ENCODE peak calls at places on chromosome 11, in seven cellular contexts. One of them, this sample, is unnamed.

GRCh38 chr11:3934658-3935057 is 79.2 kb downstream of the STIM1 start:
- DNase-seq in GM12865: no peak
- DNase-seq in ovary: no peak
- DNase-seq in kidney epithelial cell: no peak
- DNase-seq in heart right ventricle: no peak
- DNase-seq in cardiac muscle cell: no peak
- DNase-seq in body of pancreas: no peak
- DNase-seq in this sample: no peak

GRCh38 chr11:2827256-2827655 is 58.3 kb downstream of the CDKN1C start:
- DNase-seq in GM12865: no peak
- DNase-seq in ovary: no peak
- DNase-seq in kidney epithelial cell: no peak
- DNase-seq in heart right ventricle: no peak
- DNase-seq in cardiac muscle cell: peak
- DNase-seq in body of pancreas: no peak
- DNase-seq in this sample: no peak

GRCh38 chr11:10934293-10934850 is 76.5 kb upstream of the ZBED5 start:
- DNase-seq in GM12865: no peak
- DNase-seq in ovary: no peak
- DNase-seq in kidney epithelial cell: no peak
- DNase-seq in heart right ventricle: no peak
- DNase-seq in cardiac muscle cell: no peak
- DNase-seq in body of pancreas: peak
- DNase-seq in this sample: no peak

GRCh38 chr11:63573881-63574855 is 11.0 kb upstream of the PLAAT2 start:
- DNase-seq in GM12865: peak
- DNase-seq in ovary: peak
- DNase-seq in kidney epithelial cell: no peak
- DNase-seq in heart right ventricle: peak
- DNase-seq in cardiac muscle cell: peak
- DNase-seq in body of pancreas: no peak
- DNase-seq in this sample: peak

GRCh38 chr11:66970371-66970807 is 4.7 kb upstream of the C11orf86 start:
- DNase-seq in GM12865: no peak
- DNase-seq in ovary: no peak
- DNase-seq in kidney epithelial cell: no peak
- DNase-seq in heart right ventricle: no peak
- DNase-seq in cardiac muscle cell: no peak
- DNase-seq in body of pancreas: no peak
- DNase-seq in this sample: no peak

GRCh38 chr11:443542-444199 is 1.9 kb upstream of the ANO9 start:
- DNase-seq in GM12865: no peak
- DNase-seq in ovary: no peak
- DNase-seq in kidney epithelial cell: no peak
- DNase-seq in heart right ventricle: no peak
- DNase-seq in cardiac muscle cell: no peak
- DNase-seq in body of pancreas: no peak
- DNase-seq in this sample: no peak

GRCh38 chr11:108609681-108610080 is 16.1 kb upstream of the EXPH5 start:
- DNase-seq in GM12865: no peak
- DNase-seq in ovary: no peak
- DNase-seq in kidney epithelial cell: peak
- DNase-seq in heart right ventricle: no peak
- DNase-seq in cardiac muscle cell: peak
- DNase-seq in body of pancreas: no peak
- DNase-seq in this sample: no peak

GRCh38 chr11:29319231-29319630 is 697.6 kb downstream of the KCNA4 start:
- DNase-seq in GM12865: no peak
- DNase-seq in ovary: no peak
- DNase-seq in kidney epithelial cell: no peak
- DNase-seq in heart right ventricle: no peak
- DNase-seq in cardiac muscle cell: no peak
- DNase-seq in body of pancreas: no peak
- DNase-seq in this sample: no peak

GRCh38 chr11:65416341-65417185 is 6.0 kb upstream of the NEAT1 start:
- DNase-seq in GM12865: peak
- DNase-seq in ovary: peak
- DNase-seq in kidney epithelial cell: no peak
- DNase-seq in heart right ventricle: peak
- DNase-seq in cardiac muscle cell: peak
- DNase-seq in body of pancreas: peak
- DNase-seq in this sample: no peak

GRCh38 chr11:111978028-111978771 is 41.1 kb downstream of the DIXDC1 start:
- DNase-seq in GM12865: no peak
- DNase-seq in ovary: peak
- DNase-seq in kidney epithelial cell: no peak
- DNase-seq in heart right ventricle: peak
- DNase-seq in cardiac muscle cell: peak
- DNase-seq in body of pancreas: peak
- DNase-seq in this sample: no peak

GRCh38 chr11:76206327-76207081 is at the start of gene WNT11:
- DNase-seq in GM12865: peak
- DNase-seq in ovary: peak
- DNase-seq in kidney epithelial cell: no peak
- DNase-seq in heart right ventricle: peak
- DNase-seq in cardiac muscle cell: peak
- DNase-seq in body of pancreas: peak
- DNase-seq in this sample: no peak

GRCh38 chr11:111386611-111387150 is 7.6 kb upstream of the POU2AF1 start:
- DNase-seq in GM12865: no peak
- DNase-seq in ovary: no peak
- DNase-seq in kidney epithelial cell: no peak
- DNase-seq in heart right ventricle: no peak
- DNase-seq in cardiac muscle cell: no peak
- DNase-seq in body of pancreas: no peak
- DNase-seq in this sample: no peak

GRCh38 chr11:31817621-31818493 is 6.7 kb upstream of the PAX6 start:
- DNase-seq in GM12865: no peak
- DNase-seq in ovary: no peak
- DNase-seq in kidney epithelial cell: no peak
- DNase-seq in heart right ventricle: no peak
- DNase-seq in cardiac muscle cell: no peak
- DNase-seq in body of pancreas: peak
- DNase-seq in this sample: no peak

GRCh38 chr11:8207080-8208000 is 38.5 kb upstream of the RIC3 start:
- DNase-seq in GM12865: no peak
- DNase-seq in ovary: no peak
- DNase-seq in kidney epithelial cell: no peak
- DNase-seq in heart right ventricle: no peak
- DNase-seq in cardiac muscle cell: peak
- DNase-seq in body of pancreas: no peak
- DNase-seq in this sample: no peak

GRCh38 chr11:119468511-119468910 is 45.5 kb upstream of the THY1 start:
- DNase-seq in GM12865: no peak
- DNase-seq in ovary: no peak
- DNase-seq in kidney epithelial cell: no peak
- DNase-seq in heart right ventricle: no peak
- DNase-seq in cardiac muscle cell: no peak
- DNase-seq in body of pancreas: no peak
- DNase-seq in this sample: no peak

GRCh38 chr11:80441821-80442220 is 1001.0 kb upstream of the TENM4 start:
- DNase-seq in GM12865: no peak
- DNase-seq in ovary: no peak
- DNase-seq in kidney epithelial cell: peak
- DNase-seq in heart right ventricle: no peak
- DNase-seq in cardiac muscle cell: peak
- DNase-seq in body of pancreas: no peak
- DNase-seq in this sample: no peak

GRCh38 chr11:97973352-97973857 is 1047.3 kb upstream of the CNTN5 start:
- DNase-seq in GM12865: no peak
- DNase-seq in ovary: no peak
- DNase-seq in kidney epithelial cell: no peak
- DNase-seq in heart right ventricle: no peak
- DNase-seq in cardiac muscle cell: no peak
- DNase-seq in body of pancreas: no peak
- DNase-seq in this sample: no peak
- TF ChIP-seq CTCF in GM12865: no peak
- TF ChIP-seq CTCF in ovary: no peak
- TF ChIP-seq CTCF in kidney epithelial cell: no peak
- TF ChIP-seq CTCF in heart right ventricle: no peak
- TF ChIP-seq CTCF in cardiac muscle cell: no peak
- TF ChIP-seq CTCF in body of pancreas: no peak
- TF ChIP-seq CTCF in this sample: no peak

DNA sequence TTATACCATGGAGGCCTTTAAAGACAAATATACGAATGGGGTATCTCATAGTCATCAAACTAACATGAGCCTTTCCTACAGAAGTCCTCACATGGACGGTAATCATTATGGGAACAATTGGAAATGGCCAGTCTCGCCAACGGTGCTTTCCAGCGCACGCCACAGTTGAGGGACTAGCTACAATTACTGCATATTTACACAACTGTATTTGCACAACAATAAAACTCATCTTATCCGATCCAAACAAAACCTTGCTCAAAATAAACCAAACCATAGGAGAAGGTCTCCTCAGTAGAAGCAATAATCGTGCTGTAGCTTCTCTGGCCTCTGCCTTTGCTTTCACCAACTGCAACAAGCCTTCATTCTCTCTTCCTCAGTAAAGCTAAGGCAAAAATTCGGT is 5.9 kb downstream of the CADM1 start:
- DNase-seq in GM12865: no peak
- DNase-seq in ovary: no peak
- DNase-seq in kidney epithelial cell: no peak
- DNase-seq in heart right ventricle: no peak
- DNase-seq in cardiac muscle cell: no peak
- DNase-seq in body of pancreas: no peak
- DNase-seq in this sample: no peak
- H3K4me3 ChIP-seq in GM12865: no peak
- H3K4me3 ChIP-seq in ovary: no peak
- H3K4me3 ChIP-seq in kidney epithelial cell: no peak
- H3K4me3 ChIP-seq in heart right ventricle: no peak
- H3K4me3 ChIP-seq in cardiac muscle cell: no peak
- H3K4me3 ChIP-seq in body of pancreas: no peak
- H3K4me3 ChIP-seq in this sample: no peak

GRCh38 chr11:13287681-13288080 is 10.1 kb downstream of the BMAL1 start:
- DNase-seq in GM12865: no peak
- DNase-seq in ovary: no peak
- DNase-seq in kidney epithelial cell: no peak
- DNase-seq in heart right ventricle: no peak
- DNase-seq in cardiac muscle cell: no peak
- DNase-seq in body of pancreas: no peak
- DNase-seq in this sample: no peak

GRCh38 chr11:13283636-13284035 is 6.0 kb downstream of the BMAL1 start:
- DNase-seq in GM12865: no peak
- DNase-seq in ovary: no peak
- DNase-seq in kidney epithelial cell: no peak
- DNase-seq in heart right ventricle: no peak
- DNase-seq in cardiac muscle cell: no peak
- DNase-seq in body of pancreas: no peak
- DNase-seq in this sample: no peak

GRCh38 chr11:13286247-13286821 is 8.7 kb downstream of the BMAL1 start:
- DNase-seq in GM12865: no peak
- DNase-seq in ovary: no peak
- DNase-seq in kidney epithelial cell: no peak
- DNase-seq in heart right ventricle: no peak
- DNase-seq in cardiac muscle cell: no peak
- DNase-seq in body of pancreas: no peak
- DNase-seq in this sample: no peak

GRCh38 chr11:13287026-13287425 is 9.4 kb downstream of the BMAL1 start:
- DNase-seq in GM12865: no peak
- DNase-seq in ovary: no peak
- DNase-seq in kidney epithelial cell: no peak
- DNase-seq in heart right ventricle: no peak
- DNase-seq in cardiac muscle cell: no peak
- DNase-seq in body of pancreas: no peak
- DNase-seq in this sample: no peak

DNA sequence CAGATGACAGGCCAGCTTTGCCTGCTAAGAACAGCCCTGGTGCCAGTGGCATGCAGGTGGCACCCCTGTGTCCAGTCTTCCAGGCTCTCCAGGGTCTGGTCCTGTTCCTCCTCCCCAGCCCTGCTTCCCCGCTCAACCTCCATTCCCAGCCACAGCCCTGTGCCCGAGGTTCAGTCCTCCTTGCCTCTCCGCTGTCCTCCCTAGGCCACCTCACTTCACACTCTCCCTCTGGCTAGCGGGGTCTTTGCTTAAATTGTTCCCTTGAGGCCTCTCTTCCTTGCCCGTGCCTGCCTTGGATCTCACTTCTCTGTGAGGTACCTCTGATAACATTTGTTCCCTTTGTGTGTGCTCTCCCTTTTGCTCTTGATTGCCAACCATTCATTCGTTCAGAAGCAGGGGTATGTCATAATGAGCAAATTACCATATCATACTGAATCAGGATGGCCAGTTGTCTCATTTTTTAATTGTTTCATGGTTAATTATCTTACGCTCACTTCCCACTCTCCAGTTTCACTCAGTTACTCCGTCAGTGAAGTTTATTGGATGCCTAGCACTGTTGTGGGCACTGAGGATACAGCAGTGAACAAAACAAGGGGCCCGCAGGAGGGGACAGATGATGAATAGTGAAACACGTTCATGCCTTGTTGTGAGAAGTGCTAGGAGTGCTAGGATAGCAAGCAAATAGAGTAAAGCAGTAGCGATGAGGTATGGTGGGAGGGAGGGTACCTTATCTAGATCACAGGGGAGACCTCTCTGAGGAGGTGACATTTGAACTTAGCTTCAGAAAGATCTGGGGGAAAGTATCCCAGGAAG is 7.4 kb downstream of the BMAL1 start:
- DNase-seq in GM12865: no peak
- DNase-seq in ovary: no peak
- DNase-seq in kidney epithelial cell: no peak
- DNase-seq in heart right ventricle: no peak
- DNase-seq in cardiac muscle cell: no peak
- DNase-seq in body of pancreas: no peak
- DNase-seq in this sample: no peak
- TF ChIP-seq CTCF in GM12865: no peak
- TF ChIP-seq CTCF in ovary: no peak
- TF ChIP-seq CTCF in kidney epithelial cell: no peak
- TF ChIP-seq CTCF in heart right ventricle: no peak
- TF ChIP-seq CTCF in cardiac muscle cell: no peak
- TF ChIP-seq CTCF in body of pancreas: no peak
- TF ChIP-seq CTCF in this sample: no peak

GRCh38 chr11:57764527-57764926 is 2.9 kb downstream of the CTNND1 start:
- DNase-seq in GM12865: no peak
- DNase-seq in ovary: no peak
- DNase-seq in kidney epithelial cell: no peak
- DNase-seq in heart right ventricle: no peak
- DNase-seq in cardiac muscle cell: no peak
- DNase-seq in body of pancreas: no peak
- DNase-seq in this sample: no peak
- H3K4me3 ChIP-seq in GM12865: peak
- H3K4me3 ChIP-seq in ovary: peak
- H3K4me3 ChIP-seq in kidney epithelial cell: peak
- H3K4me3 ChIP-seq in heart right ventricle: peak
- H3K4me3 ChIP-seq in cardiac muscle cell: peak
- H3K4me3 ChIP-seq in body of pancreas: no peak
- H3K4me3 ChIP-seq in this sample: peak

GRCh38 chr11:35367491-35367890 is 51.9 kb downstream of the SLC1A2 start:
- DNase-seq in GM12865: no peak
- DNase-seq in ovary: no peak
- DNase-seq in kidney epithelial cell: no peak
- DNase-seq in heart right ventricle: peak
- DNase-seq in cardiac muscle cell: peak
- DNase-seq in body of pancreas: no peak
- DNase-seq in this sample: peak
- TF ChIP-seq CTCF in GM12865: no peak
- TF ChIP-seq CTCF in ovary: no peak
- TF ChIP-seq CTCF in kidney epithelial cell: no peak
- TF ChIP-seq CTCF in heart right ventricle: no peak
- TF ChIP-seq CTCF in cardiac muscle cell: no peak
- TF ChIP-seq CTCF in body of pancreas: no peak
- TF ChIP-seq CTCF in this sample: no peak

GRCh38 chr11:83191986-83192385 is 1.5 kb upstream of the ANKRD42 start:
- DNase-seq in GM12865: no peak
- DNase-seq in ovary: no peak
- DNase-seq in kidney epithelial cell: no peak
- DNase-seq in heart right ventricle: no peak
- DNase-seq in cardiac muscle cell: no peak
- DNase-seq in body of pancreas: no peak
- DNase-seq in this sample: no peak
- H3K4me3 ChIP-seq in GM12865: no peak
- H3K4me3 ChIP-seq in ovary: no peak
- H3K4me3 ChIP-seq in kidney epithelial cell: no peak
- H3K4me3 ChIP-seq in heart right ventricle: peak
- H3K4me3 ChIP-seq in cardiac muscle cell: no peak
- H3K4me3 ChIP-seq in body of pancreas: no peak
- H3K4me3 ChIP-seq in this sample: no peak

This sample was measured in astrocyte of the cerebellum.